ENCODE peak calls at places on chromosome 5, in nine cellular contexts. L is heart left ventricle; Y is breast epithelium; W is effector memory CD4-positive, alpha-beta T cell; B is CD4-positive, alpha-beta memory T cell; A is PC-3; V is heart right ventricle; K is left ventricle myocardium inferior; M is small intestine. N is an unnamed sample.

GRCh38 chr5:150245111-150245789 is 44.3 kb downstream of the CAMK2A start:
- DNase-seq in L (peak; percentile 80), Y (no peak), W (no peak), B (no peak), A (no peak), V (peak; percentile 73), K (peak; percentile 74), M (no peak), N (no peak)

GRCh38 chr5:153713913-153714312 is 223.4 kb downstream of the GRIA1 start:
- DNase-seq in L (no peak), Y (no peak), W (no peak), B (no peak), A (no peak), V (no peak), K (no peak), M (no peak), N (no peak)

GRCh38 chr5:135320718-135321484 is 78.1 kb downstream of the MACROH2A1 start:
- DNase-seq in L (no peak), Y (no peak), W (no peak), B (no peak), A (no peak), V (no peak), K (no peak), M (no peak), N (no peak)

GRCh38 chr5:169408735-169409134 is 107.8 kb upstream of the SLIT3 start:
- DNase-seq in L (no peak), Y (no peak), W (no peak), B (no peak), A (no peak), V (no peak), K (no peak), M (no peak), N (no peak)

GRCh38 chr5:155434267-155434666 is 420.7 kb downstream of the KIF4B start:
- DNase-seq in L (no peak), Y (no peak), W (no peak), B (no peak), A (no peak), V (no peak), K (no peak), M (no peak), N (no peak)

GRCh38 chr5:9555961-9556360 is 10.1 kb upstream of the SEMA5A start:
- DNase-seq in L (no peak), Y (no peak), W (no peak), B (no peak), A (no peak), V (no peak), K (no peak), M (no peak), N (no peak)

GRCh38 chr5:143896981-143897380 is 85.0 kb downstream of the HMHB1 start:
- DNase-seq in L (peak; percentile 48), Y (no peak), W (no peak), B (no peak), A (peak; percentile 49), V (no peak), K (no peak), M (no peak), N (no peak)

GRCh38 chr5:77211013-77211690 is 672 bp downstream of the PDE8B start:
- DNase-seq in L (no peak), Y (no peak), W (no peak), B (no peak), A (peak; percentile 63), V (no peak), K (no peak), M (no peak), N (no peak)

GRCh38 chr5:180959661-180960060 is 29.0 kb upstream of the BTNL3 start:
- DNase-seq in L (no peak), Y (no peak), W (no peak), B (no peak), A (no peak), V (no peak), K (no peak), M (no peak), N (no peak)

DNA sequence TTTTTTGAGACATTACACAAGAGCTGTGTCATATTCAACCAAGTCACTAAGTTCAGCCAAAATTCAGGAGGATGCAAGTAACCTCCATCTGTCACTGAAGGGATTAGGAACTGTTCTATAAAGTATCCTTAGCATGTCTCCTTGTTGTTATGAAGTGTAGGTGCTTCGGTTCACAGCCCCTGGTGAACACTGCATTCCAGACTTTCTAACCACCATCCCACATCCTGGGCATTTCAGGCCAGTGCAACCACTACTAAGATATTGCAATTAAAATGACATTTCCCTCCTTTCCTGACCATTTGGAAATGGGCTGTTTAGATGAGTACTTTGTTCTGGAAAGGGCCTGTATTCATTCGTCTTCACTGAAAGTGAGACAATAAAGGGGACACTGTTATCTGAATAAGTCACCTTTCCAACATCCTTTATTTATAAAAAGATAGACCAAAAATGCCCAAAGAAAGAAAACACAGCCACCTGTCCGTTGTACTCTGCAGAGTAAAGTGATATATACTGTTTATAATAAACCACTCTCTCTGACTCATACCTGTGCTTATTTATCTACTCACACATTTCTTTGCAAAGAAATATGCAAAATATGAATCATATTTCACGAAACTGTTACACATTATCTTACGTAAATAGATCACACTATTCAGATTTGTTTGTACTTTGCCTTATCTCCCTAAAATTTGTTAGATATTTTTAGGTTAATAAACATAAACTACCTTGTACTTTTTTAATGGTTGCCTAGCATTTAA is 861.9 kb downstream of the CDH18 start:
- DNase-seq in L (no peak), Y (no peak), W (no peak), B (no peak), A (peak; percentile 57), V (no peak), K (no peak), M (no peak), N (no peak)
- H3K36me3 ChIP-seq in L (no peaks in the 10 kb centered on the region), Y (no peaks in the 10 kb centered on the region), W (no peaks in the 10 kb centered on the region), B (no peaks in the 10 kb centered on the region), A (no peaks in the 10 kb centered on the region), V (no peaks in the 10 kb centered on the region), K (no peaks in the 10 kb centered on the region), M (no peaks in the 10 kb centered on the region), N (no peaks in the 10 kb centered on the region)

DNA sequence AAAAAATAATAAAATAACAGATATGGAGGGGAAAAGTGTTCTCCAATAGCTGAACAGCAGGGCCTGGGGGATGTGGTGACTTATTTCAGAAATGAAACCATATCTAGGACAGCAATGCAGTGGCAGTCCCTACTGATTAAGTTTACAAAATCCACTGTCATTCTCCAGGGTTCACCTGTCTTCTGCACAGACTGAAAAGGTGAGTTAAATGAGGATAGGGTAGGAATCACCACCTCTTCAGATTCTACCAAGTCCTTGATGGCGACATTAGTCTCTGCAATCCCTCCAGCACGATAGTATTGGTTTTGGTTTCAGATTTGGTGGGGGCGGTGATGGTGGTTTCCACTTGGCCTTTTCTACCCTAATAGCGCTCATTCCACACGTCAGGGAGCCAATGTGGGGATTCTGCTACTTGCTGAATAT is 32.3 kb upstream of the NPM1 start:
- DNase-seq in L (no peak), Y (no peak), W (no peak), B (peak; percentile 12), A (no peak), V (no peak), K (no peak), M (no peak), N (no peak)
- H3K36me3 ChIP-seq in L (no peaks in the 10 kb centered on the region), Y (no peaks in the 10 kb centered on the region), W (no peaks in the 10 kb centered on the region), B (no peaks in the 10 kb centered on the region), A (no peaks in the 10 kb centered on the region), V (no peaks in the 10 kb centered on the region), K (no peaks in the 10 kb centered on the region), M (no peaks in the 10 kb centered on the region), N (no peaks in the 10 kb centered on the region)

GRCh38 chr5:37014321-37014720 is 137.8 kb downstream of the NIPBL start:
- DNase-seq in L (no peak), Y (no peak), W (no peak), B (no peak), A (no peak), V (no peak), K (no peak), M (no peak), N (no peak)

DNA sequence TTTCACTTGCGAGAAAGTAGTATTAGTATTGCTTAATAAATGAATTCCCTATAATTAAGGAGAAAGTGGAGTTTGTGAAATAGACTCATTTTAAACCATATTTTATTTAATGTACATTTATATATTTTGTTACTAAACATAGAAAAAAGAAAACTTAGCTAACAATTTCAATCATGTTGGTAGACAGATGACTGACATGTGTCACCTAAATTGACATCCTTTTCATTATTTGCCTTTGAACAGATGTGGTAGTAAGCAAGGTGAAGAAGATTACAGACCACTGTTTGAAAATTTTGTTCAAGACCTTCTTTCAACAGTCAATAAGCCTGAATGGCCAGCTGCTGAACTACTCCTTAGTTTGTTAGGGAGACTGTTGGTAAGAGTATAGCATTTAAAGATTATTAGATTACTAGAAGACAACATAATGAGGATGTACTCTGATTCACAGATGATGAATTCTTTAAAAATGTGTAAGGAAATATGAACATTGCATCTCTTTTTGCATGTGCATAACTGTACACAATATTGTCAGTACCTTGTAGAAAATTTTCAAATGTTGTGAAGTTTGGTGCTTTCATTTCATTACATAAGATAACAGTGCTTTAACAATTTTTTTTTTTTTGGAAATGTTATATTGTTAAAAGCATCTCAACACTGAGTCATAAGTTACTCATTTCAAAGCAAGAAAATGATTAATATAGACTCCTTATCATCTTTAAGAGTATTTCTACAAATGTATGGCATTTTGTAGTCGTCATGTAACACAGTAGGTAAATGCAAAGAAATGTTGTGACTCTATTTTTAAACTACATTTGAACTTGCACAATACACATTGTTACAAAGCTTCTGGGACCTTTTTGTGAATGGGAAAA is 139.5 kb downstream of the NIPBL start:
- DNase-seq in L (no peak), Y (no peak), W (no peak), B (no peak), A (peak; percentile 23), V (no peak), K (no peak), M (no peak), N (no peak)
- H3K36me3 ChIP-seq in L (peaks cover 11% of the 10 kb centered on the region), Y (peaks cover 17% of the 10 kb centered on the region), W (peaks cover 41% of the 10 kb centered on the region), B (peaks cover 34% of the 10 kb centered on the region), A (peaks cover 27% of the 10 kb centered on the region), V (peaks cover 56% of the 10 kb centered on the region), K (peaks cover 68% of the 10 kb centered on the region), M (peaks cover 4% of the 10 kb centered on the region), N (peaks cover 24% of the 10 kb centered on the region)

GRCh38 chr5:56763182-56763581 is 52.2 kb upstream of the MAP3K1 start:
- DNase-seq in L (no peak), Y (no peak), W (no peak), B (no peak), A (no peak), V (no peak), K (no peak), M (no peak), N (no peak)

GRCh38 chr5:56757077-56757476 is 58.3 kb upstream of the MAP3K1 start:
- DNase-seq in L (no peak), Y (peak; percentile 86), W (no peak), B (no peak), A (peak; percentile 77), V (no peak), K (no peak), M (no peak), N (no peak)

GRCh38 chr5:56761486-56761885 is 53.9 kb upstream of the MAP3K1 start:
- DNase-seq in L (no peak), Y (no peak), W (no peak), B (no peak), A (no peak), V (no peak), K (no peak), M (no peak), N (no peak)

GRCh38 chr5:56760723-56761122 is 54.6 kb upstream of the MAP3K1 start:
- DNase-seq in L (no peak), Y (no peak), W (no peak), B (no peak), A (no peak), V (no peak), K (no peak), M (no peak), N (no peak)

DNA sequence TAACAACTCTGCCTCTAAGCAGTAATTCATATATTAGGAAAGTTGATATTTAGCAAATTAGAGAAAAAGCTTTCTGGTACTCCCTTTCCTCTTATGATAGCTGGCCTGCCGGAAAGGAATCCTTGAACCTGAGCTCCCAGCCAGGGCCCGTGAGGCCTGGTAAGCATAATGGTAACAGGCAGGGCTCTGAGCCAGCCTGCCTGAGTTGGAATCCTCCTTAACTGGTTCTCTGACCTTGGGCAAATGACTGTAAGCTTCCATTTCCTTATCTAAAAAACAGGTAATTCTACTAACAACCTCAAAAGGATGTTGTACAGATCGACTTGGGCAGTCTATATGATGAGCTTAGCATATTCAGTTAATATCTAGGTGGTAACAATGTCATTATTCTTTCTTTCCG is 55.8 kb upstream of the MAP3K1 start:
- DNase-seq in L (no peak), Y (peak; percentile 54), W (no peak), B (no peak), A (peak; percentile 14), V (peak; percentile 11), K (no peak), M (no peak), N (no peak)
- H3K36me3 ChIP-seq in L (no peaks in the 10 kb centered on the region), Y (no peaks in the 10 kb centered on the region), W (no peaks in the 10 kb centered on the region), B (no peaks in the 10 kb centered on the region), A (no peaks in the 10 kb centered on the region), V (no peaks in the 10 kb centered on the region), K (no peaks in the 10 kb centered on the region), M (no peaks in the 10 kb centered on the region), N (no peaks in the 10 kb centered on the region)

N was measured in CD8-positive, alpha-beta T cell.